ENCODE peak calls at places on chromosomes 13 and 19, in nine cellular contexts. A, I, N, X, F, B, V, M and J are unnamed samples.

GRCh38 chr19:6250024-6250605 is 29.7 kb downstream of the MLLT1 start:
- DNase-seq in V (peak; percentile 65), A (no peak), I (no peak), B (no peak), F (no peak), N (no peak), M (no peak), X (no peak), J (no peak)

GRCh38 chr19:40400521-40400920 is 10.5 kb upstream of the HIPK4 start:
- DNase-seq in F (no peak), V (peak; percentile 37), X (no peak), M (no peak), A (no peak), B (no peak), I (no peak), N (no peak), J (no peak)

GRCh38 chr19:46049597-46049996 is 8.8 kb upstream of the IGFL4 start:
- DNase-seq in M (no peak), B (no peak), X (no peak), F (no peak), V (no peak), A (no peak), I (peak; percentile 89), N (no peak), J (no peak)

GRCh38 chr19:18007939-18008673 is at the start of gene ARRDC2:
- DNase-seq in I (peak; percentile 96), M (peak; percentile 89), A (peak; percentile 96), N (no peak), F (peak; percentile 90), V (peak; percentile 83), B (peak; percentile 92), X (peak; percentile 95), J (peak; percentile 90)

GRCh38 chr13:24864579-24864978 is 100.6 kb downstream of the RNF17 start:
- DNase-seq in B (no peak), V (no peak), X (no peak), F (no peak), M (no peak), I (no peak), N (no peak), A (no peak), J (no peak)

GRCh38 chr13:42926555-42926954 is 65.5 kb downstream of the EPSTI1 start:
- DNase-seq in V (no peak), A (no peak), X (no peak), N (no peak), I (no peak), B (peak; percentile 2), M (no peak), F (no peak), J (no peak)

GRCh38 chr13:20495087-20496023 is 30.3 kb downstream of the CRYL1 start:
- DNase-seq in V (peak; percentile 69), X (peak; percentile 72), B (peak; percentile 76), I (peak; percentile 83), A (peak; percentile 73), M (peak; percentile 68), F (peak; percentile 73), N (peak; percentile 46), J (no peak)

GRCh38 chr19:991174-991931 is 7.2 kb downstream of the WDR18 start:
- DNase-seq in B (no peak), N (no peak), V (peak; percentile 52), X (peak; percentile 13), M (no peak), I (peak; percentile 97), F (no peak), A (no peak), J (no peak)

GRCh38 chr13:66313408-66313807 is 916.7 kb downstream of the PCDH9 start:
- DNase-seq in A (no peak), V (no peak), F (no peak), X (no peak), M (no peak), I (no peak), N (no peak), B (no peak), J (no peak)

DNA sequence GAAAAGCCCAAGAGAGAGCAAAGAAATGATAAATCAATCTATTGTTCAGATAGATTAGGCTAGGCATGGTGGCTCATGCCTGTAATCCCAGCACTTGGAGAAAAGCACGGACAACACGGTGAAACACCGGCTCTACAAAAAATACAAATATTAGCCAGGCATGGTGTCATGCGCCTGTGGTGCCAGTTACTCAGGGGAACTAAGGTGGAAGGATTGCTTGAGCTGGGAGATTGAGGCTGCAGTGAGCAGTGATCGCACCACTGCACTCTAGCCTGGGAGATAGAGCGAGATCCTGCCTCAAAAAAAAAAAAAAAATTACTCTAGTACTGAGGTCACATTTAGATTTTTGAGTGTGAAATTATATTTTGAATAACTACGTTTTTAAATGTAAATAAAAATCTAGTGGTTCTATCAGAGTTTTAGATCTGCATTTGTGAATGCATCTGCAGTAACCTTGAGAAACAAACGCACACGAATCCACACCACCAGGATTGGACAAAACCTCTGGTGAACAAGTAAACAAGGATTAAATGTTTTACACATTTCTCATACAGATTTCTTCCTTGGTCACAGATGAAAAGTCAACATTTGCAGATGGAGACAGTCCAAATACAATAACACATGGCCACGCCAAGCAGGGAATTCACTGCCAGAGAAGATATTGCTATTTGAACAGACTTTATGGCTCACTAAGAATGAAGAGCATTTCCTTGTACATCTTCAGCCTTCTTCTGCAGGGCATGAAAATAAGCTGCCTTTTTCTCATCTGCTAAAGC is 917.6 kb downstream of the PCDH9 start:
- DNase-seq in V (peak; percentile 42), A (no peak), F (peak; percentile 15), I (no peak), B (peak; percentile 43), M (no peak), N (peak; percentile 17), X (no peak), J (no peak)
- H3K4me3 ChIP-seq in V (no peak overlapping the region), A (no peak overlapping the region), F (no peak overlapping the region), I (no peak overlapping the region), B (no peak overlapping the region), M (no peak overlapping the region), N (peak overlapping the region; percentile 31), X (no peak overlapping the region), J (no peak overlapping the region)

GRCh38 chr13:113902536-113902935 is 38.7 kb upstream of the GAS6 start:
- DNase-seq in V (no peak), I (no peak), F (no peak), X (no peak), B (no peak), A (no peak), N (no peak), M (no peak), J (no peak)

GRCh38 chr13:113900646-113901045 is 36.8 kb upstream of the GAS6 start:
- DNase-seq in V (no peak), M (no peak), I (no peak), F (peak; percentile 8), N (no peak), X (no peak), B (no peak), A (no peak), J (no peak)

GRCh38 chr13:113901642-113902041 is 37.8 kb upstream of the GAS6 start:
- DNase-seq in F (no peak), N (no peak), V (no peak), B (no peak), I (peak; percentile 26), X (no peak), M (no peak), A (no peak), J (no peak)

GRCh38 chr13:113902956-113903355 is 39.1 kb upstream of the GAS6 start:
- DNase-seq in X (no peak), M (no peak), I (peak; percentile 25), N (no peak), A (no peak), B (no peak), V (no peak), F (peak; percentile 12), J (no peak)

DNA sequence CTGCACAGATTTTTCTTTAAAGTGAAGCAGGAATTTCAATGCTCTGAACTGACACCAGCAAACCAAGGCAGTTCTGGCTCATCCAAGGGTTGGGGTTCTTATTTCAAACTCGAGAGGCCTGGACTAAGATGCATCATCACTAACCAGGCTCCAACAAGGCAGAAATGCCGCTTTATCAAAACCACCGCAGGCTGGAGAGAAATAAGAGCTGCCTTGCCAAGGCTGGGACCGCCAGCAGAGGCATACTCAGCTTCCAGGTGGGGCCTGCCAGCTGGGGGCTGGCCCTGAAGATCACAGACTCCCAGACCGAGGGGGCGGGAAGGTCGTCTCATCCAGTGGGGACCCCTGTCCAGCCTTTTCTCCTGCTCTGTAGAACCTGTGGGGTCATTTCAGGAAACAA is 37.4 kb upstream of the GAS6 start:
- DNase-seq in I (peak; percentile 22), X (no peak), F (peak; percentile 11), V (peak; percentile 55), A (no peak), N (no peak), B (no peak), M (no peak), J (no peak)
- H3K4me3 ChIP-seq in I (no peak overlapping the region), X (no peak overlapping the region), F (no peak overlapping the region), V (no peak overlapping the region), A (no peak overlapping the region), N (no peak overlapping the region), B (no peak overlapping the region), M (no peak overlapping the region), J (no peak overlapping the region)

GRCh38 chr19:54421169-54421516 is 5.9 kb downstream of the TTYH1 start:
- DNase-seq in N (no peak), M (no peak), A (no peak), V (no peak), X (no peak), F (no peak), B (no peak), I (no peak), J (no peak)

GRCh38 chr19:54418930-54419800 is 3.9 kb downstream of the TTYH1 start:
- DNase-seq in N (no peak), I (no peak), X (no peak), B (no peak), V (no peak), A (no peak), F (no peak), M (no peak), J (no peak)

GRCh38 chr19:54420383-54421168 is 5.3 kb downstream of the TTYH1 start:
- DNase-seq in X (no peak), N (no peak), V (no peak), M (no peak), I (peak; percentile 88), A (peak; percentile 95), F (no peak), B (no peak), J (no peak)

GRCh38 chr19:54421521-54421920 is 6.3 kb downstream of the TTYH1 start:
- DNase-seq in F (no peak), A (no peak), V (no peak), N (no peak), B (no peak), X (no peak), M (no peak), I (no peak), J (no peak)

DNA sequence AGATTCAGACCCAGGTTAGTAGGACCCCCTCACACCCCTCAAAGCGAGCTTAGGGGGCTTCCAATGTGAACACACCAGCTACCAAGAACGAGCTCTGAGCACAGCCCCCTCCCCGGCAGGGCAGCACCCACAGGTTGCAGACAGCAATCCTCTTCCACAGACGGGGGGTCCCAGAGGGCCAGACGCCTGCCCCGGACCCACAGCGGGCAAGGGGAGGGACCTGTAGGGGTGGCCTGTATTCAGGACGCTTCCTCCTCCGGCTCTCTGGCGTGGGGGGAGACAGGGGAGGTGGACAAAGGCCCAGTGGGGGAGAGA is 4.8 kb downstream of the TTYH1 start:
- DNase-seq in V (no peak), A (no peak), B (no peak), N (no peak), X (no peak), M (no peak), I (no peak), F (no peak), J (no peak)
- H3K4me3 ChIP-seq in V (no peak overlapping the region), A (peak overlapping the region; percentile 45), B (no peak overlapping the region), N (no peak overlapping the region), X (no peak overlapping the region), M (no peak overlapping the region), I (no peak overlapping the region), F (no peak overlapping the region), J (no peak overlapping the region)

GRCh38 chr13:46595918-46596315 is 42.9 kb downstream of the LRCH1 start:
- DNase-seq in F (no peak), B (no peak), A (no peak), I (no peak), N (no peak), X (no peak), M (no peak), V (no peak), J (no peak)
- H3K4me3 ChIP-seq in F (no peak overlapping the region), B (no peak overlapping the region), A (no peak overlapping the region), I (no peak overlapping the region), N (no peak overlapping the region), X (no peak overlapping the region), M (no peak overlapping the region), V (no peak overlapping the region), J (no peak overlapping the region)